ENCODE peak calls at places on chromosomes 13 and 19, in six cellular contexts. C is SJSA1, Q is HEK293T, G is NT2/D1, M is psoas muscle, K is AG09319. J is an unnamed sample.

GRCh38 chr13:38166121-38166520 is 183.5 kb upstream of the UFM1 start:
- DNase-seq in C (no peak), Q (no peak), G (no peak), M (no peak), K (no peak), J (no peak)

GRCh38 chr13:113969973-113970611 is 3.8 kb downstream of the C13orf46 start:
- DNase-seq in C (no peak), Q (no peak), G (no peak), M (no peak), K (no peak), J (no peak)

GRCh38 chr13:36979361-36980040 is 19.6 kb downstream of the ALG5 start:
- DNase-seq in C (peak; percentile 46), Q (no peak), G (no peak), M (no peak), K (peak; percentile 23), J (no peak)

GRCh38 chr19:10718205-10719196 is 622 bp downstream of the DNM2 start:
- DNase-seq in C (peak; percentile 56), Q (peak; percentile 45), G (no peak), M (peak; percentile 55), K (no peak), J (no peak)

GRCh38 chr13:44128522-44128921 is 245.1 kb upstream of the SERP2 start:
- DNase-seq in C (no peak), Q (no peak), G (no peak), M (peak; percentile 43), K (no peak), J (peak; percentile 74)

GRCh38 chr19:6821639-6822310 is 49.3 kb downstream of the VAV1 start:
- DNase-seq in C (no peak), Q (no peak), G (no peak), M (no peak), K (no peak), J (no peak)

GRCh38 chr19:1245468-1245867 is 2.9 kb upstream of the MIDN start:
- DNase-seq in C (no peak), Q (no peak), G (no peak), M (peak; percentile 78), K (no peak), J (no peak)

GRCh38 chr19:10568444-10568825 is 344 bp downstream of the CDKN2D start:
- DNase-seq in C (no peak), Q (no peak), G (no peak), M (peak; percentile 62), K (no peak), J (no peak)

GRCh38 chr19:18590273-18591272 is 2.0 kb downstream of the REX1BD start:
- DNase-seq in C (no peak), Q (peak; percentile 82), G (peak; percentile 89), M (peak; percentile 76), K (no peak), J (peak; percentile 90)

GRCh38 chr19:35757231-35757748 is 461 bp upstream of the HSPB6 start:
- DNase-seq in C (peak; percentile 74), Q (peak; percentile 39), G (no peak), M (peak; percentile 92), K (peak; percentile 38), J (peak; percentile 48)

GRCh38 chr19:6425732-6426686 is 1.4 kb upstream of the KHSRP start:
- DNase-seq in C (no peak), Q (no peak), G (no peak), M (no peak), K (no peak), J (no peak)